ENCODE peak calls at places on chromosomes 6 and 20, in four cellular contexts. One of them, this sample, is unnamed.

GRCh38 chr20:1204061-1204460 is 807 bp downstream of the C20orf202 start:
- DNase-seq in A549: no peak
- DNase-seq in HFFc6: no peak
- DNase-seq in left cardiac atrium: no peak
- DNase-seq in this sample: no peak

GRCh38 chr6:142705054-142705453 is 239.9 kb downstream of the HIVEP2 start:
- DNase-seq in A549: no peak
- DNase-seq in HFFc6: no peak
- DNase-seq in left cardiac atrium: no peak
- DNase-seq in this sample: no peak

GRCh38 chr6:150640556-150641206 is 41.0 kb downstream of the PLEKHG1 start:
- DNase-seq in A549: no peak
- DNase-seq in HFFc6: no peak
- DNase-seq in left cardiac atrium: no peak
- DNase-seq in this sample: no peak

GRCh38 chr6:13009465-13009864 is 292.9 kb downstream of the PHACTR1 start:
- DNase-seq in A549: no peak
- DNase-seq in HFFc6: no peak
- DNase-seq in left cardiac atrium: no peak
- DNase-seq in this sample: no peak

GRCh38 chr6:156881687-156882629 is 104.8 kb downstream of the ARID1B start:
- DNase-seq in A549: no peak
- DNase-seq in HFFc6: no peak
- DNase-seq in left cardiac atrium: no peak
- DNase-seq in this sample: no peak

GRCh38 chr6:26284537-26285142 is 80.4 kb upstream of the BTN3A2 start:
- DNase-seq in A549: no peak
- DNase-seq in HFFc6: no peak
- DNase-seq in left cardiac atrium: peak; percentile 67
- DNase-seq in this sample: peak; percentile 64

GRCh38 chr20:37627060-37627766 is 66.6 kb upstream of the CTNNBL1 start:
- DNase-seq in A549: no peak
- DNase-seq in HFFc6: peak; percentile 21
- DNase-seq in left cardiac atrium: peak; percentile 64
- DNase-seq in this sample: peak; percentile 42

GRCh38 chr6:21500314-21500713 is 93.2 kb upstream of the SOX4 start:
- DNase-seq in A549: no peak
- DNase-seq in HFFc6: no peak
- DNase-seq in left cardiac atrium: no peak
- DNase-seq in this sample: no peak

GRCh38 chr20:24934716-24935115 is 14.4 kb upstream of the CST7 start:
- DNase-seq in A549: no peak
- DNase-seq in HFFc6: no peak
- DNase-seq in left cardiac atrium: no peak
- DNase-seq in this sample: no peak

GRCh38 chr20:4150095-4150492 is 134.7 kb upstream of the RNF24 start:
- DNase-seq in A549: peak; percentile 71
- DNase-seq in HFFc6: peak; percentile 30
- DNase-seq in left cardiac atrium: no peak
- DNase-seq in this sample: peak; percentile 28

GRCh38 chr6:49070411-49070810 is 392.6 kb downstream of the MMUT start:
- DNase-seq in A549: no peak
- DNase-seq in HFFc6: no peak
- DNase-seq in left cardiac atrium: no peak
- DNase-seq in this sample: no peak

GRCh38 chr6:152368761-152369624 is 268.2 kb downstream of the SYNE1 start:
- DNase-seq in A549: no peak
- DNase-seq in HFFc6: no peak
- DNase-seq in left cardiac atrium: peak; percentile 41
- DNase-seq in this sample: no peak

GRCh38 chr6:36703982-36704381 is 6.4 kb downstream of the RAB44 start:
- DNase-seq in A549: no peak
- DNase-seq in HFFc6: no peak
- DNase-seq in left cardiac atrium: no peak
- DNase-seq in this sample: no peak

GRCh38 chr6:41200901-41201783 is at the start of gene TREML2:
- DNase-seq in A549: no peak
- DNase-seq in HFFc6: no peak
- DNase-seq in left cardiac atrium: no peak
- DNase-seq in this sample: no peak

GRCh38 chr20:25258463-25258805 is 10.5 kb downstream of the PYGB start:
- DNase-seq in A549: no peak
- DNase-seq in HFFc6: no peak
- DNase-seq in left cardiac atrium: no peak
- DNase-seq in this sample: no peak

GRCh38 chr6:170179925-170180324 is 111.0 kb downstream of the DLL1 start:
- DNase-seq in A549: no peak
- DNase-seq in HFFc6: no peak
- DNase-seq in left cardiac atrium: no peak
- DNase-seq in this sample: no peak

GRCh38 chr20:46031701-46032254 is 2.8 kb downstream of the SLC12A5 start:
- DNase-seq in A549: no peak
- DNase-seq in HFFc6: no peak
- DNase-seq in left cardiac atrium: no peak
- DNase-seq in this sample: no peak

GRCh38 chr20:35929301-35929700 is 25.0 kb downstream of the SCAND1 start:
- DNase-seq in A549: no peak
- DNase-seq in HFFc6: no peak
- DNase-seq in left cardiac atrium: no peak
- DNase-seq in this sample: no peak

This sample was measured in brain microvascular endothelial cell.